ENCODE peak calls at places on chromosomes 6 and 20, in six cellular contexts. U, X, B, E, R and F are unnamed samples.

GRCh38 chr6:154478021-154478651 is 32.3 kb downstream of the CNKSR3 start:
- DNase-seq in U (no peak), X (no peak), B (peak), E (no peak), R (no peak), F (no peak)

GRCh38 chr6:84282566-84282965 is 55.1 kb upstream of the CEP162 start:
- DNase-seq in U (no peak), X (no peak), B (no peak), E (peak), R (no peak), F (peak)

GRCh38 chr6:170405311-170405975 is 98.9 kb downstream of the FAM120B start:
- DNase-seq in U (no peak), X (peak), B (no peak), E (no peak), R (no peak), F (no peak)

GRCh38 chr6:30441171-30441570 is 48.1 kb upstream of the HLA-E start:
- DNase-seq in U (no peak), X (no peak), B (no peak), E (no peak), R (no peak), F (no peak)

GRCh38 chr6:93124226-93124625 is 295.1 kb downstream of the EPHA7 start:
- DNase-seq in U (no peak), X (no peak), B (no peak), E (no peak), R (no peak), F (no peak)

GRCh38 chr6:37244430-37245310 is 12.9 kb upstream of the TBC1D22B start:
- DNase-seq in U (peak), X (peak), B (peak), E (peak), R (no peak), F (peak)

GRCh38 chr6:155782320-155782730 is 326.7 kb upstream of the NOX3 start:
- DNase-seq in U (peak), X (peak), B (no peak), E (no peak), R (no peak), F (no peak)

GRCh38 chr6:33247977-33248642 is 23.6 kb downstream of the VPS52 start:
- DNase-seq in U (peak), X (peak), B (peak), E (peak), R (peak), F (peak)

GRCh38 chr6:95091823-95092436 is 485.4 kb upstream of the MANEA start:
- DNase-seq in U (no peak), X (peak), B (peak), E (no peak), R (no peak), F (peak)

GRCh38 chr20:45495438-45495985 is 19.9 kb downstream of the SPINT3 start:
- DNase-seq in U (no peak), X (no peak), B (no peak), E (no peak), R (no peak), F (no peak)

GRCh38 chr20:17210983-17211382 is 15.9 kb upstream of the PCSK2 start:
- DNase-seq in U (no peak), X (no peak), B (no peak), E (no peak), R (no peak), F (no peak)

GRCh38 chr20:6784767-6785166 is 17.3 kb downstream of the BMP2 start:
- DNase-seq in U (no peak), X (no peak), B (no peak), E (no peak), R (no peak), F (no peak)

GRCh38 chr6:144338951-144339681 is 54.0 kb downstream of the UTRN start:
- DNase-seq in U (no peak), X (no peak), B (no peak), E (no peak), R (no peak), F (no peak)

GRCh38 chr6:39746795-39747194 is 21.6 kb upstream of the KIF6 start:
- DNase-seq in U (no peak), X (no peak), B (no peak), E (no peak), R (no peak), F (no peak)

GRCh38 chr6:77466055-77467028 is 3.1 kb upstream of the HTR1B start:
- DNase-seq in U (peak), X (peak), B (no peak), E (no peak), R (no peak), F (no peak)

GRCh38 chr20:36070451-36070850 is 84.1 kb upstream of the EPB41L1 start:
- DNase-seq in U (no peak), X (no peak), B (no peak), E (no peak), R (no peak), F (no peak)

GRCh38 chr6:158934157-158934556 is 65.8 kb downstream of the RSPH3 start:
- DNase-seq in U (no peak), X (no peak), B (no peak), E (no peak), R (no peak), F (no peak)

GRCh38 chr20:39885975-39886649 is 802.9 kb downstream of the MAFB start:
- DNase-seq in U (peak), X (peak), B (no peak), E (peak), R (no peak), F (no peak)

GRCh38 chr6:131451330-131452195 is 121.5 kb upstream of the ARG1 start:
- DNase-seq in U (no peak), X (no peak), B (no peak), E (no peak), R (no peak), F (no peak)

GRCh38 chr6:154258064-154258757 is 98.4 kb downstream of the IPCEF1 start:
- DNase-seq in U (no peak), X (no peak), B (no peak), E (no peak), R (no peak), F (no peak)

GRCh38 chr6:19472168-19472567 is 365.0 kb upstream of the ID4 start:
- DNase-seq in U (peak), X (no peak), B (no peak), E (no peak), R (no peak), F (no peak)

GRCh38 chr6:40891131-40891530 is 147.9 kb downstream of the UNC5CL start:
- DNase-seq in U (no peak), X (no peak), B (no peak), E (no peak), R (no peak), F (no peak)

GRCh38 chr20:24673678-24674570 is 204.5 kb downstream of the SYNDIG1 start:
- DNase-seq in U (no peak), X (peak), B (no peak), E (peak), R (no peak), F (no peak)

GRCh38 chr6:85126448-85127178 is 323.3 kb upstream of the NT5E start:
- DNase-seq in U (peak), X (no peak), B (no peak), E (peak), R (no peak), F (no peak)

GRCh38 chr6:165055231-165055630 is 254.2 kb downstream of the C6orf118 start:
- DNase-seq in U (peak), X (no peak), B (no peak), E (no peak), R (no peak), F (no peak)